ENCODE peak calls at places on chromosomes 12 and 14, in seven cellular contexts. U is GM23338, F is MM.1S, V is HCT116, B is GM23248, X is PC-3, T is SK-N-SH. Z is an unnamed sample.
A peak's percentile ranks its signal among the peaks of the same experiment; 100 is the strongest.

GRCh38 chr12:89140141-89140540 is 212.2 kb downstream of the DUSP6 start:
- DNase-seq in U (no peak), F (no peak), V (no peak), B (no peak), X (peak; percentile 44), T (no peak), Z (no peak)

GRCh38 chr14:92951912-92952471 is 29.0 kb downstream of the CHGA start:
- DNase-seq in U (peak; percentile 82), F (peak; percentile 41), V (peak; percentile 27), B (peak; percentile 74), X (peak; percentile 68), T (peak; percentile 93), Z (peak; percentile 79)

GRCh38 chr14:76050250-76050649 is 64.7 kb downstream of the IFT43 start:
- DNase-seq in U (no peak), F (no peak), V (no peak), B (no peak), X (no peak), T (no peak), Z (no peak)

GRCh38 chr12:80677994-80678393 is 29.4 kb upstream of the MYF6 start:
- DNase-seq in U (no peak), F (no peak), V (no peak), B (no peak), X (peak; percentile 39), T (no peak), Z (no peak)

GRCh38 chr12:89690925-89691324 is 17.7 kb downstream of the ATP2B1 start:
- DNase-seq in U (no peak), F (no peak), V (no peak), B (peak; percentile 51), X (no peak), T (no peak), Z (no peak)

GRCh38 chr12:65590318-65590717 is 234.0 kb upstream of the HMGA2 start:
- DNase-seq in U (no peak), F (no peak), V (no peak), B (no peak), X (no peak), T (no peak), Z (no peak)

GRCh38 chr12:13702401-13702800 is 279.0 kb downstream of the GRIN2B start:
- DNase-seq in U (peak; percentile 24), F (no peak), V (no peak), B (no peak), X (no peak), T (no peak), Z (no peak)

GRCh38 chr12:4943067-4943937 is 33.6 kb downstream of the KCNA1 start:
- DNase-seq in U (no peak), F (peak; percentile 42), V (no peak), B (no peak), X (no peak), T (no peak), Z (no peak)

GRCh38 chr14:32709072-32709471 is 229.6 kb upstream of the NPAS3 start:
- DNase-seq in U (no peak), F (no peak), V (no peak), B (peak; percentile 90), X (peak; percentile 57), T (no peak), Z (no peak)

GRCh38 chr12:22101749-22102243 is 55.8 kb downstream of the CMAS start:
- DNase-seq in U (no peak), F (no peak), V (no peak), B (peak; percentile 81), X (peak; percentile 46), T (no peak), Z (no peak)

GRCh38 chr12:42862055-42862454 is 272.5 kb upstream of the PRICKLE1 start:
- DNase-seq in U (no peak), F (no peak), V (no peak), B (no peak), X (peak; percentile 70), T (no peak), Z (no peak)

GRCh38 chr14:88785911-88786310 is 6.8 kb downstream of the EML5 start:
- DNase-seq in U (no peak), F (no peak), V (no peak), B (no peak), X (no peak), T (no peak), Z (no peak)

DNA sequence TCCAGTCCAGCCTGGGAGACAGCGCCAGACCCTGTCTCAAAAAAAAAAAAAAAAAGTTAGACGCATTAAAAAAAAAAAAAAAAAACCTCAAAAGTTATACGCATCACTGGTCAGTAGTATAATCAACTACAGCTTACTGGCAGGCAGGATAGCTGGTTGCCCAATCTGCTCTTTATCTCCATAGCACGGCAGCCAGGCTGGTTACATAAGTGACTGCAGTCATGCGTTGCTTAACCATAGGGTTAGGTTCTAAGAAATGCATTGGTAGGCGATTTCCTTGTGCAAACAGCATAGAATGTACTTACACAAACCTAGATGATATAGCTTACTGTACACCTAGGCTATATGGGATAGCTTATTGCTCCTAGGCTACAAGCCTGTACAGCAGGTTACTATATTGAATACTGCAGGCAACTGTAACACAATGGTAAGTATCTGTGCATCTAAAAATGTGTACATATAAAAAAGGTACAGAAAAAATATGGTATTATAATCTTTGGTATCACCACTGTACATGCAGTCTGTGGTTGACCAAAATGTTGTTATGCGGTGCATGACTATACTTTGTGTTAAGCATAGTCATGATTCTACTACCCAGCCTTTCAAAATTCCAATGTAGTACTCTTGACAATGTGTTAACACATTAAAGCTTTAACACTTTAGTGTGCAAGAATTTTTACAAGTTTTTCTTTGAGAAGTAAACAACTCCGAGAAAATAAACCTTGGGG is 8.1 kb downstream of the L2HGDH start:
- DNase-seq in U (no peak), F (no peak), V (no peak), B (peak; percentile 66), X (no peak), T (no peak), Z (no peak)
- TF ChIP-seq EZH2phosphoT487 in U (no peak), F (no peak), V (no peak), B (no peak), X (no peak), T (no peak), Z (no peak)

DNA sequence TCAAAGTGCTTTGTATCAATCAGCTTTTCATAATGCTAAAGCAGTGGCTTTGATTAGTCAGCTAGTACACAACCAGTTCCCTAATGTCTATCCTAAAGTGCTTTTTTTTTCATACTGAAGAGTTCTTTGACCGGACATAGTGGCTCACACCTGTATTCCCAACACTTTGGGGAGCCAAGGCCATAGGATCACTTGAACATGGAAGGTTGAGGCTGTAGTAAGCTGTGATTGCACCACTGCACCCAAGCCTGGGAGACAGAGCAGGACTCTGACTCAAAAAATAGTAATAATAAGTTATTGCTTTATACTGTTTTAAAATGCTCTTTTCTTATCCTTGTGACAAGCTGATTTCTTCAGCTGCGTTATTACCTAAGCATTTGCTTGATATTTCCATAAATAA is 154.6 kb upstream of the AEBP2 start:
- DNase-seq in U (no peak), F (no peak), V (no peak), B (no peak), X (no peak), T (no peak), Z (no peak)
- H3K9me2 ChIP-seq in U (no peaks in the 10 kb centered on the region), F (no peaks in the 10 kb centered on the region), V (no peaks in the 10 kb centered on the region), B (no peaks in the 10 kb centered on the region), X (no peaks in the 10 kb centered on the region), T (no peaks in the 10 kb centered on the region), Z (no peaks in the 10 kb centered on the region)

DNA sequence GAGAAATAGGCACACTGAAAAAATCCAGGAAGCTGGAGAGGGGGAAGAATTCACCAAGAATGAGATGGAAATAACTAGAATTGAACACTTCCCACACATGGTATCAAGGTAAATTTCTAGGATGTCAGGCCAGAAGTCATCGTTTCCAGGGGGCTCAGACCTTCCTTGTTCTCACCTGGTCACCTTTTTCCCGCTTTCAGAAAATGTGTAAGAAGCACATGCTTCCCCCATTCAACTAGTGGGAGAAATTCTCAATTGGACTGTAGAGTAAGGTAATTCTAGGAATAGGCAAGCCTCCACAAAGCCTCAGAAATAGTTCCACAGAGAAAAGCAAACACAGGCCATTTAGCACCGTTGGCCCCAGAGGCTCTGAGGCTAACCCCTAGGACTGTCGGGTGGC is 2.8 kb upstream of the PTMS start:
- DNase-seq in U (no peak), F (no peak), V (no peak), B (no peak), X (no peak), T (no peak), Z (no peak)
- H3K4me2 ChIP-seq in U (peak overlapping the region; percentile 46), F (peak overlapping the region; percentile 70), V (peak overlapping the region; percentile 95), B (peak overlapping the region; percentile 72), X (no peak overlapping the region), T (peak overlapping the region; percentile 71), Z (no peak overlapping the region)

GRCh38 chr14:61973981-61974380 is 211.8 kb downstream of the SNAPC1 start:
- DNase-seq in U (no peak), F (no peak), V (no peak), B (peak; percentile 87), X (peak; percentile 10), T (no peak), Z (no peak)
- TF ChIP-seq EZH2phosphoT487 in U (no peak), F (no peak), V (no peak), B (no peak), X (no peak), T (no peak), Z (no peak)

DNA sequence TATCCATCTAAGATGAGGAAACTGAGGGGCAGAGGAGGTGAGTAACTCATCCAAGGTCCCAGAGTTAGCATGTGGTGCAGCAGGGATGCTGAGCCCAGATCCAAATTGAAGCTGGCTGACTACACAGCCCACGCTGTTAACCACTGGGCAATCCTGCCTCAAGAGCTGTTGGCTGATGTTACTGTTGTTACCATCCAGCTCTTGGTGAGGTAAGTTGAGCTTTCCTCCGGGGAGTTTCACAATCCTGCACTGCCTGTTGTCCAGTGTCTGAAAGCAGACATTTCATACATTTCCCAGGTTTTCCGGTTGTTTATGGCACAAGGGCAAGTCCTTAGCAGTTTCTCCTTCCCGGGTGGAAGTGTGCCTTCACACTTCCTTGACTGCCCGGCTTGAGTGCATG is 14.5 kb downstream of the CYP46A1 start:
- DNase-seq in U (no peak), F (no peak), V (no peak), B (no peak), X (no peak), T (no peak), Z (no peak)
- H3K9me2 ChIP-seq in U (no peaks in the 10 kb centered on the region), F (no peaks in the 10 kb centered on the region), V (no peaks in the 10 kb centered on the region), B (no peaks in the 10 kb centered on the region), X (no peaks in the 10 kb centered on the region), T (no peaks in the 10 kb centered on the region), Z (no peaks in the 10 kb centered on the region)

Z was measured in OCI-LY7.